ENCODE peak calls at places on chromosomes 7 and 10, in four cellular contexts. W is MM.1S; S is Jurkat, Clone E6-1; L is NCI-H2171 treated with DMSO at 0.1 percent for 48 hours. U is an unnamed sample.
A peak's percentile ranks its signal among the peaks of the same experiment; 100 is the strongest.

GRCh38 chr10:116674901-116675423 is 54.2 kb downstream of the PNLIPRP2 start:
- DNase-seq in S (no peak), L (no peak), W (no peak), U (no peak)

GRCh38 chr10:117334075-117334474 is 41.2 kb downstream of the PDZD8 start:
- DNase-seq in S (no peak), W (no peak), L (no peak), U (no peak)

GRCh38 chr7:117138943-117139690 is 183.7 kb downstream of the WNT2 start:
- DNase-seq in S (no peak), L (no peak), W (no peak), U (no peak)

GRCh38 chr7:141354251-141354650 is 197.0 kb upstream of the AGK start:
- DNase-seq in W (peak; percentile 56), L (no peak), S (peak; percentile 80), U (no peak)

GRCh38 chr7:36967387-36967786 is 243.1 kb upstream of the AOAH start:
- DNase-seq in L (no peak), S (no peak), W (peak; percentile 29), U (no peak)

GRCh38 chr10:12077580-12078180 is 8.9 kb downstream of the DHTKD1 start:
- DNase-seq in L (no peak), W (no peak), S (no peak), U (no peak)

GRCh38 chr10:84693006-84693405 is 364.6 kb downstream of the CCSER2 start:
- DNase-seq in W (no peak), L (no peak), S (no peak), U (no peak)

GRCh38 chr7:92075455-92076158 is 58.7 kb downstream of the CYP51A1 start:
- DNase-seq in L (no peak), S (no peak), W (peak; percentile 19), U (no peak)

U was measured in NCI-H1694.